ENCODE peak calls at places on chromosome 11, in ten cellular contexts. One of them, this sample, is unnamed.

GRCh38 chr11:61908730-61909622 is 8.4 kb downstream of the RAB3IL1 start:
- DNase-seq in NCI-H1092 treated with DMSO at 0.1 percent for 48 hours: no peak
- DNase-seq in right cardiac atrium: peak
- DNase-seq in foreskin keratinocyte: no peak
- DNase-seq in amniotic stem cell: no peak
- DNase-seq in GM04504: no peak
- DNase-seq in RWPE1: no peak
- DNase-seq in sciatic nerve: peak
- DNase-seq in thoracic aorta: no peak
- DNase-seq in NCI-H748 treated with DMSO at 0.1 percent for 48 hours: no peak
- DNase-seq in this sample: no peak

GRCh38 chr11:128711136-128711535 is 17.3 kb downstream of the FLI1 start:
- DNase-seq in NCI-H1092 treated with DMSO at 0.1 percent for 48 hours: no peak
- DNase-seq in right cardiac atrium: no peak
- DNase-seq in foreskin keratinocyte: peak
- DNase-seq in amniotic stem cell: no peak
- DNase-seq in GM04504: no peak
- DNase-seq in RWPE1: peak
- DNase-seq in sciatic nerve: no peak
- DNase-seq in thoracic aorta: no peak
- DNase-seq in NCI-H748 treated with DMSO at 0.1 percent for 48 hours: no peak
- DNase-seq in this sample: no peak

GRCh38 chr11:33248416-33248957 is 8.7 kb upstream of the HIPK3 start:
- DNase-seq in NCI-H1092 treated with DMSO at 0.1 percent for 48 hours: no peak
- DNase-seq in right cardiac atrium: no peak
- DNase-seq in foreskin keratinocyte: peak
- DNase-seq in amniotic stem cell: no peak
- DNase-seq in GM04504: peak
- DNase-seq in RWPE1: peak
- DNase-seq in sciatic nerve: no peak
- DNase-seq in thoracic aorta: no peak
- DNase-seq in NCI-H748 treated with DMSO at 0.1 percent for 48 hours: no peak
- DNase-seq in this sample: peak

GRCh38 chr11:86809561-86809960 is 9.2 kb downstream of the PRSS23 start:
- DNase-seq in NCI-H1092 treated with DMSO at 0.1 percent for 48 hours: no peak
- DNase-seq in right cardiac atrium: no peak
- DNase-seq in foreskin keratinocyte: no peak
- DNase-seq in amniotic stem cell: no peak
- DNase-seq in GM04504: no peak
- DNase-seq in RWPE1: no peak
- DNase-seq in sciatic nerve: no peak
- DNase-seq in thoracic aorta: no peak
- DNase-seq in NCI-H748 treated with DMSO at 0.1 percent for 48 hours: no peak
- DNase-seq in this sample: no peak

GRCh38 chr11:16095756-16096155 is 260.6 kb downstream of the SOX6 start:
- DNase-seq in NCI-H1092 treated with DMSO at 0.1 percent for 48 hours: no peak
- DNase-seq in right cardiac atrium: no peak
- DNase-seq in foreskin keratinocyte: no peak
- DNase-seq in amniotic stem cell: no peak
- DNase-seq in GM04504: no peak
- DNase-seq in RWPE1: no peak
- DNase-seq in sciatic nerve: no peak
- DNase-seq in thoracic aorta: no peak
- DNase-seq in NCI-H748 treated with DMSO at 0.1 percent for 48 hours: no peak
- DNase-seq in this sample: no peak

GRCh38 chr11:83543918-83544491 is 257.8 kb upstream of the CCDC90B start:
- DNase-seq in NCI-H1092 treated with DMSO at 0.1 percent for 48 hours: no peak
- DNase-seq in right cardiac atrium: no peak
- DNase-seq in foreskin keratinocyte: peak
- DNase-seq in amniotic stem cell: no peak
- DNase-seq in GM04504: no peak
- DNase-seq in RWPE1: no peak
- DNase-seq in sciatic nerve: no peak
- DNase-seq in thoracic aorta: no peak
- DNase-seq in NCI-H748 treated with DMSO at 0.1 percent for 48 hours: no peak
- DNase-seq in this sample: no peak

GRCh38 chr11:2755071-2755470 is 55.3 kb upstream of the KCNQ1OT1 start:
- DNase-seq in NCI-H1092 treated with DMSO at 0.1 percent for 48 hours: no peak
- DNase-seq in right cardiac atrium: no peak
- DNase-seq in foreskin keratinocyte: no peak
- DNase-seq in amniotic stem cell: no peak
- DNase-seq in GM04504: no peak
- DNase-seq in RWPE1: no peak
- DNase-seq in sciatic nerve: no peak
- DNase-seq in thoracic aorta: no peak
- DNase-seq in NCI-H748 treated with DMSO at 0.1 percent for 48 hours: no peak
- DNase-seq in this sample: no peak

GRCh38 chr11:83779876-83780275 is 493.7 kb upstream of the CCDC90B start:
- DNase-seq in NCI-H1092 treated with DMSO at 0.1 percent for 48 hours: no peak
- DNase-seq in right cardiac atrium: no peak
- DNase-seq in foreskin keratinocyte: peak
- DNase-seq in amniotic stem cell: no peak
- DNase-seq in GM04504: no peak
- DNase-seq in RWPE1: no peak
- DNase-seq in sciatic nerve: no peak
- DNase-seq in thoracic aorta: no peak
- DNase-seq in NCI-H748 treated with DMSO at 0.1 percent for 48 hours: no peak
- DNase-seq in this sample: no peak

GRCh38 chr11:94417386-94417987 is 16.3 kb upstream of the GPR83 start:
- DNase-seq in NCI-H1092 treated with DMSO at 0.1 percent for 48 hours: peak
- DNase-seq in right cardiac atrium: no peak
- DNase-seq in foreskin keratinocyte: no peak
- DNase-seq in amniotic stem cell: peak
- DNase-seq in GM04504: no peak
- DNase-seq in RWPE1: no peak
- DNase-seq in sciatic nerve: no peak
- DNase-seq in thoracic aorta: no peak
- DNase-seq in NCI-H748 treated with DMSO at 0.1 percent for 48 hours: peak
- DNase-seq in this sample: peak

GRCh38 chr11:36361901-36362391 is 65.9 kb downstream of the PRR5L start:
- DNase-seq in NCI-H1092 treated with DMSO at 0.1 percent for 48 hours: no peak
- DNase-seq in right cardiac atrium: peak
- DNase-seq in foreskin keratinocyte: peak
- DNase-seq in amniotic stem cell: peak
- DNase-seq in GM04504: peak
- DNase-seq in RWPE1: peak
- DNase-seq in sciatic nerve: peak
- DNase-seq in thoracic aorta: no peak
- DNase-seq in NCI-H748 treated with DMSO at 0.1 percent for 48 hours: no peak
- DNase-seq in this sample: no peak

GRCh38 chr11:118115048-118115447 is 28.3 kb upstream of the SMIM35 start:
- DNase-seq in NCI-H1092 treated with DMSO at 0.1 percent for 48 hours: no peak
- DNase-seq in right cardiac atrium: no peak
- DNase-seq in foreskin keratinocyte: no peak
- DNase-seq in amniotic stem cell: no peak
- DNase-seq in GM04504: no peak
- DNase-seq in RWPE1: no peak
- DNase-seq in sciatic nerve: peak
- DNase-seq in thoracic aorta: no peak
- DNase-seq in NCI-H748 treated with DMSO at 0.1 percent for 48 hours: no peak
- DNase-seq in this sample: no peak

GRCh38 chr11:63813563-63814382 is 517 bp downstream of the SPINDOC start:
- DNase-seq in NCI-H1092 treated with DMSO at 0.1 percent for 48 hours: peak
- DNase-seq in right cardiac atrium: peak
- DNase-seq in foreskin keratinocyte: no peak
- DNase-seq in amniotic stem cell: peak
- DNase-seq in GM04504: no peak
- DNase-seq in RWPE1: no peak
- DNase-seq in sciatic nerve: peak
- DNase-seq in thoracic aorta: no peak
- DNase-seq in NCI-H748 treated with DMSO at 0.1 percent for 48 hours: peak
- DNase-seq in this sample: peak

This sample was measured in Caki2.